ENCODE peak calls at places on chromosomes 12 and 14, in four cellular contexts. One of them, this sample, is unnamed.

GRCh38 chr12:24095245-24095644 is 145.8 kb upstream of the SOX5 start:
- DNase-seq in GM12878: no peak
- DNase-seq in BE2C: no peak
- DNase-seq in lung microvascular endothelial cell: no peak
- DNase-seq in this sample: no peak

GRCh38 chr12:112346194-112346593 is 36.0 kb downstream of the HECTD4 start:
- DNase-seq in lung microvascular endothelial cell: no peak
- DNase-seq in BE2C: no peak
- DNase-seq in GM12878: no peak
- DNase-seq in this sample: no peak

GRCh38 chr14:90760591-90761316 is 55.5 kb downstream of the TTC7B start:
- DNase-seq in lung microvascular endothelial cell: peak
- DNase-seq in GM12878: no peak
- DNase-seq in BE2C: peak
- DNase-seq in this sample: peak

GRCh38 chr14:48616941-48617340 is 941.5 kb upstream of the MDGA2 start:
- DNase-seq in lung microvascular endothelial cell: no peak
- DNase-seq in GM12878: no peak
- DNase-seq in BE2C: no peak
- DNase-seq in this sample: no peak

GRCh38 chr12:44076892-44077291 is 241.0 kb downstream of the TMEM117 start:
- DNase-seq in BE2C: no peak
- DNase-seq in GM12878: no peak
- DNase-seq in lung microvascular endothelial cell: no peak
- DNase-seq in this sample: no peak

GRCh38 chr12:118459110-118459509 is 82.8 kb downstream of the SUDS3 start:
- DNase-seq in BE2C: no peak
- DNase-seq in lung microvascular endothelial cell: no peak
- DNase-seq in GM12878: no peak
- DNase-seq in this sample: no peak

GRCh38 chr12:65432606-65433005 is 154.1 kb downstream of the MSRB3 start:
- DNase-seq in GM12878: no peak
- DNase-seq in BE2C: no peak
- DNase-seq in lung microvascular endothelial cell: no peak
- DNase-seq in this sample: no peak

GRCh38 chr12:59977779-59978178 is 381.9 kb downstream of the SLC16A7 start:
- DNase-seq in lung microvascular endothelial cell: no peak
- DNase-seq in BE2C: no peak
- DNase-seq in GM12878: no peak
- DNase-seq in this sample: no peak

GRCh38 chr12:56622535-56622934 is 7.6 kb downstream of the BAZ2A start:
- DNase-seq in lung microvascular endothelial cell: no peak
- DNase-seq in BE2C: no peak
- DNase-seq in GM12878: no peak
- DNase-seq in this sample: no peak

GRCh38 chr12:109770861-109771670 is 57.4 kb downstream of the FAM222A start:
- DNase-seq in lung microvascular endothelial cell: no peak
- DNase-seq in GM12878: no peak
- DNase-seq in BE2C: no peak
- DNase-seq in this sample: no peak

GRCh38 chr12:5407457-5407856 is 24.5 kb upstream of the NTF3 start:
- DNase-seq in BE2C: no peak
- DNase-seq in lung microvascular endothelial cell: no peak
- DNase-seq in GM12878: no peak
- DNase-seq in this sample: no peak

This sample was measured in SK-N-DZ.